ENCODE peak calls at places on chromosomes 13 and 19, in eight cellular contexts. One of them, this sample, is unnamed.

GRCh38 chr19:58372311-58373133 is 8.3 kb downstream of the ZNF837 start:
- DNase-seq in breast epithelium: no peak
- DNase-seq in HCT116: no peak
- DNase-seq in GM23338: peak; percentile 64
- DNase-seq in suprapubic skin: no peak
- DNase-seq in Panc1: no peak
- DNase-seq in prostate gland: no peak
- DNase-seq in spleen: peak; percentile 52
- DNase-seq in this sample: peak; percentile 72

GRCh38 chr19:7862413-7862951 is 11.7 kb downstream of the PRR36 start:
- DNase-seq in GM23338: peak; percentile 97
- DNase-seq in prostate gland: peak; percentile 70
- DNase-seq in breast epithelium: peak; percentile 65
- DNase-seq in Panc1: no peak
- DNase-seq in HCT116: peak; percentile 54
- DNase-seq in spleen: peak; percentile 87
- DNase-seq in suprapubic skin: no peak
- DNase-seq in this sample: peak; percentile 94

GRCh38 chr13:23621316-23621645 is 51.1 kb downstream of the TNFRSF19 start:
- DNase-seq in spleen: no peak
- DNase-seq in suprapubic skin: no peak
- DNase-seq in prostate gland: no peak
- DNase-seq in HCT116: no peak
- DNase-seq in GM23338: no peak
- DNase-seq in breast epithelium: no peak
- DNase-seq in Panc1: peak; percentile 52
- DNase-seq in this sample: no peak

GRCh38 chr19:294819-295686 is 3.9 kb upstream of the PLPP2 start:
- DNase-seq in spleen: no peak
- DNase-seq in suprapubic skin: no peak
- DNase-seq in breast epithelium: peak; percentile 62
- DNase-seq in prostate gland: no peak
- DNase-seq in Panc1: no peak
- DNase-seq in HCT116: no peak
- DNase-seq in GM23338: peak; percentile 81
- DNase-seq in this sample: no peak

GRCh38 chr13:112055417-112056206 is 11.3 kb upstream of the SOX1 start:
- DNase-seq in HCT116: no peak
- DNase-seq in breast epithelium: no peak
- DNase-seq in Panc1: no peak
- DNase-seq in spleen: peak; percentile 47
- DNase-seq in suprapubic skin: peak; percentile 59
- DNase-seq in GM23338: peak; percentile 56
- DNase-seq in prostate gland: no peak
- DNase-seq in this sample: no peak

GRCh38 chr19:44635581-44636438 is 7.9 kb upstream of the PVR start:
- DNase-seq in spleen: no peak
- DNase-seq in GM23338: no peak
- DNase-seq in prostate gland: no peak
- DNase-seq in suprapubic skin: no peak
- DNase-seq in Panc1: no peak
- DNase-seq in HCT116: no peak
- DNase-seq in breast epithelium: no peak
- DNase-seq in this sample: no peak

GRCh38 chr19:41670755-41671154 is 17.3 kb downstream of the CEACAM7 start:
- DNase-seq in Panc1: no peak
- DNase-seq in GM23338: no peak
- DNase-seq in prostate gland: no peak
- DNase-seq in suprapubic skin: no peak
- DNase-seq in spleen: no peak
- DNase-seq in HCT116: no peak
- DNase-seq in breast epithelium: no peak
- DNase-seq in this sample: no peak

GRCh38 chr13:23322353-23323336 is 110.9 kb downstream of the SACS start:
- DNase-seq in GM23338: no peak
- DNase-seq in Panc1: no peak
- DNase-seq in breast epithelium: no peak
- DNase-seq in prostate gland: no peak
- DNase-seq in HCT116: no peak
- DNase-seq in suprapubic skin: no peak
- DNase-seq in spleen: no peak
- DNase-seq in this sample: no peak

GRCh38 chr13:21670883-21671792 is at the start of gene FGF9:
- DNase-seq in breast epithelium: no peak
- DNase-seq in suprapubic skin: no peak
- DNase-seq in spleen: peak; percentile 95
- DNase-seq in GM23338: peak; percentile 92
- DNase-seq in Panc1: no peak
- DNase-seq in prostate gland: peak; percentile 62
- DNase-seq in HCT116: peak; percentile 75
- DNase-seq in this sample: peak; percentile 82

GRCh38 chr19:12913871-12914690 is 5.0 kb downstream of the SYCE2 start:
- DNase-seq in Panc1: no peak
- DNase-seq in HCT116: no peak
- DNase-seq in GM23338: no peak
- DNase-seq in breast epithelium: no peak
- DNase-seq in spleen: peak; percentile 84
- DNase-seq in suprapubic skin: no peak
- DNase-seq in prostate gland: no peak
- DNase-seq in this sample: peak; percentile 30

GRCh38 chr13:107807306-107808073 is 407.8 kb downstream of the LIG4 start:
- DNase-seq in Panc1: no peak
- DNase-seq in prostate gland: no peak
- DNase-seq in breast epithelium: no peak
- DNase-seq in suprapubic skin: no peak
- DNase-seq in HCT116: no peak
- DNase-seq in spleen: no peak
- DNase-seq in GM23338: no peak
- DNase-seq in this sample: no peak

GRCh38 chr13:95133498-95133897 is 167.8 kb downstream of the ABCC4 start:
- DNase-seq in prostate gland: no peak
- DNase-seq in suprapubic skin: no peak
- DNase-seq in spleen: no peak
- DNase-seq in HCT116: no peak
- DNase-seq in breast epithelium: no peak
- DNase-seq in Panc1: no peak
- DNase-seq in GM23338: no peak
- DNase-seq in this sample: no peak

GRCh38 chr19:40613669-40614594 is 12.8 kb downstream of the LTBP4 start:
- DNase-seq in prostate gland: peak; percentile 77
- DNase-seq in Panc1: no peak
- DNase-seq in breast epithelium: peak; percentile 76
- DNase-seq in GM23338: peak; percentile 94
- DNase-seq in HCT116: peak; percentile 89
- DNase-seq in suprapubic skin: peak; percentile 94
- DNase-seq in spleen: peak; percentile 94
- DNase-seq in this sample: peak; percentile 91

GRCh38 chr13:50800091-50800739 is 43.3 kb downstream of the DLEU7 start:
- DNase-seq in spleen: no peak
- DNase-seq in breast epithelium: no peak
- DNase-seq in GM23338: no peak
- DNase-seq in suprapubic skin: no peak
- DNase-seq in prostate gland: no peak
- DNase-seq in Panc1: no peak
- DNase-seq in HCT116: no peak
- DNase-seq in this sample: no peak

GRCh38 chr13:22938576-22938975 is 242.2 kb upstream of the SGCG start:
- DNase-seq in breast epithelium: no peak
- DNase-seq in GM23338: no peak
- DNase-seq in HCT116: no peak
- DNase-seq in spleen: no peak
- DNase-seq in prostate gland: no peak
- DNase-seq in Panc1: no peak
- DNase-seq in suprapubic skin: peak; percentile 65
- DNase-seq in this sample: no peak

GRCh38 chr13:64935441-64935840 is 2294.7 kb downstream of the PCDH9 start:
- DNase-seq in HCT116: no peak
- DNase-seq in Panc1: no peak
- DNase-seq in spleen: no peak
- DNase-seq in GM23338: no peak
- DNase-seq in suprapubic skin: no peak
- DNase-seq in breast epithelium: no peak
- DNase-seq in prostate gland: no peak
- DNase-seq in this sample: no peak

GRCh38 chr19:7460562-7460966 is 28.3 kb downstream of the PEX11G start:
- DNase-seq in breast epithelium: no peak
- DNase-seq in spleen: no peak
- DNase-seq in prostate gland: no peak
- DNase-seq in suprapubic skin: no peak
- DNase-seq in HCT116: no peak
- DNase-seq in Panc1: no peak
- DNase-seq in GM23338: no peak
- DNase-seq in this sample: no peak

GRCh38 chr13:33153421-33154381 is 131.9 kb downstream of the STARD13 start:
- DNase-seq in HCT116: no peak
- DNase-seq in suprapubic skin: no peak
- DNase-seq in prostate gland: no peak
- DNase-seq in breast epithelium: no peak
- DNase-seq in Panc1: no peak
- DNase-seq in GM23338: peak; percentile 25
- DNase-seq in spleen: no peak
- DNase-seq in this sample: no peak

GRCh38 chr13:30934381-30934780 is 1.9 kb downstream of the TEX26 start:
- DNase-seq in prostate gland: no peak
- DNase-seq in spleen: no peak
- DNase-seq in HCT116: no peak
- DNase-seq in suprapubic skin: no peak
- DNase-seq in breast epithelium: no peak
- DNase-seq in Panc1: no peak
- DNase-seq in GM23338: peak; percentile 63
- DNase-seq in this sample: no peak

GRCh38 chr19:35266904-35267817 is 1.6 kb upstream of the USF2 start:
- DNase-seq in suprapubic skin: no peak
- DNase-seq in HCT116: no peak
- DNase-seq in Panc1: no peak
- DNase-seq in breast epithelium: no peak
- DNase-seq in prostate gland: peak; percentile 33
- DNase-seq in GM23338: peak; percentile 63
- DNase-seq in spleen: peak; percentile 93
- DNase-seq in this sample: peak; percentile 90

GRCh38 chr19:48656840-48657474 is 11.0 kb upstream of the CA11 start:
- DNase-seq in GM23338: no peak
- DNase-seq in prostate gland: no peak
- DNase-seq in breast epithelium: no peak
- DNase-seq in spleen: no peak
- DNase-seq in HCT116: no peak
- DNase-seq in suprapubic skin: no peak
- DNase-seq in Panc1: no peak
- DNase-seq in this sample: no peak

GRCh38 chr19:4713384-4713951 is 10.2 kb downstream of the DPP9 start:
- DNase-seq in HCT116: peak; percentile 94
- DNase-seq in Panc1: peak; percentile 91
- DNase-seq in prostate gland: peak; percentile 96
- DNase-seq in breast epithelium: peak; percentile 93
- DNase-seq in spleen: no peak
- DNase-seq in suprapubic skin: peak; percentile 93
- DNase-seq in GM23338: no peak
- DNase-seq in this sample: peak; percentile 87
- TF ChIP-seq POLR2AphosphoS5 in HCT116: peak; percentile 88
- TF ChIP-seq POLR2AphosphoS5 in Panc1: peak; percentile 76
- TF ChIP-seq POLR2AphosphoS5 in prostate gland: peak; percentile 98
- TF ChIP-seq POLR2AphosphoS5 in breast epithelium: peak; percentile 68
- TF ChIP-seq POLR2AphosphoS5 in spleen: peak; percentile 49
- TF ChIP-seq POLR2AphosphoS5 in suprapubic skin: peak; percentile 84
- TF ChIP-seq POLR2AphosphoS5 in GM23338: no peak
- TF ChIP-seq POLR2AphosphoS5 in this sample: no peak

GRCh38 chr13:26838821-26839220 is 78.2 kb upstream of the GPR12 start:
- DNase-seq in Panc1: no peak
- DNase-seq in suprapubic skin: no peak
- DNase-seq in spleen: no peak
- DNase-seq in HCT116: no peak
- DNase-seq in prostate gland: no peak
- DNase-seq in GM23338: no peak
- DNase-seq in breast epithelium: no peak
- DNase-seq in this sample: no peak
- H3K4me1 ChIP-seq in Panc1: no peaks in the 10 kb centered on the region
- H3K4me1 ChIP-seq in suprapubic skin: no peaks in the 10 kb centered on the region
- H3K4me1 ChIP-seq in spleen: no peaks in the 10 kb centered on the region
- H3K4me1 ChIP-seq in HCT116: no peaks in the 10 kb centered on the region
- H3K4me1 ChIP-seq in prostate gland: no peaks in the 10 kb centered on the region
- H3K4me1 ChIP-seq in GM23338: peaks cover 5% of the 10 kb centered on the region
- H3K4me1 ChIP-seq in breast epithelium: no peaks in the 10 kb centered on the region
- H3K4me1 ChIP-seq in this sample: no peaks in the 10 kb centered on the region

GRCh38 chr13:28819046-28819747 is 942 bp upstream of the MTUS2 start:
- DNase-seq in HCT116: no peak
- DNase-seq in Panc1: no peak
- DNase-seq in prostate gland: no peak
- DNase-seq in spleen: no peak
- DNase-seq in breast epithelium: no peak
- DNase-seq in suprapubic skin: no peak
- DNase-seq in GM23338: peak; percentile 73
- DNase-seq in this sample: no peak

GRCh38 chr13:28819748-28820098 is 416 bp upstream of the MTUS2 start:
- DNase-seq in suprapubic skin: no peak
- DNase-seq in breast epithelium: no peak
- DNase-seq in HCT116: no peak
- DNase-seq in GM23338: peak; percentile 86
- DNase-seq in spleen: no peak
- DNase-seq in Panc1: no peak
- DNase-seq in prostate gland: no peak
- DNase-seq in this sample: peak; percentile 28

GRCh38 chr13:28820099-28821051 is at the start of gene MTUS2:
- DNase-seq in suprapubic skin: no peak
- DNase-seq in spleen: no peak
- DNase-seq in GM23338: peak; percentile 85
- DNase-seq in breast epithelium: no peak
- DNase-seq in Panc1: no peak
- DNase-seq in HCT116: no peak
- DNase-seq in prostate gland: no peak
- DNase-seq in this sample: peak; percentile 74

GRCh38 chr13:28822161-28822560 is 2.0 kb downstream of the MTUS2 start:
- DNase-seq in breast epithelium: no peak
- DNase-seq in Panc1: no peak
- DNase-seq in spleen: no peak
- DNase-seq in prostate gland: no peak
- DNase-seq in GM23338: no peak
- DNase-seq in HCT116: no peak
- DNase-seq in suprapubic skin: no peak
- DNase-seq in this sample: no peak

DNA sequence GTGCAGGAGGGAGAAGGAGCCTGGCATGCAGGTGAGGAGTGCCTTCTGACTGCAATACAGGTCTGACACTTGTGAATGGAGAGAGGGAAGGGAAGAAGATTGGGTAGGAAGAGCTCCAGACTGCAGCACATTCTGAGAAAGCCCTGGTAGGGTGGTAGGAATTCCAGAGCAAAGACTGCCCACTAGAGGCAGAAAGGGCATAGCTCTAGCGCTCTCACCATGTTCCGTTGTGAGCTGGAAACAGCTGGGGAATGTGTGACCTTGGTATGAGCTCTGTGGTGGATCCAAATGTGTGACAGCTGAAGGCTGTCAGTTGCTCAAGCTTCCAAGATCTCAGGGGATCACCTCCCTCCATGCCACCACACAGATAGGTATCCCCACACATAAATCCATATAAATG is 2.9 kb upstream of the MTUS2 start:
- DNase-seq in HCT116: no peak
- DNase-seq in prostate gland: no peak
- DNase-seq in suprapubic skin: no peak
- DNase-seq in breast epithelium: no peak
- DNase-seq in Panc1: no peak
- DNase-seq in GM23338: peak; percentile 56
- DNase-seq in spleen: no peak
- DNase-seq in this sample: no peak
- TF ChIP-seq CTCF in HCT116: peak; percentile 60
- TF ChIP-seq CTCF in prostate gland: no peak
- TF ChIP-seq CTCF in suprapubic skin: no peak
- TF ChIP-seq CTCF in breast epithelium: no peak
- TF ChIP-seq CTCF in Panc1: no peak
- TF ChIP-seq CTCF in GM23338: peak; percentile 64
- TF ChIP-seq CTCF in spleen: no peak
- TF ChIP-seq CTCF in this sample: no peak

GRCh38 chr19:57099199-57099661 is 20.6 kb upstream of the USP29 start:
- DNase-seq in spleen: peak; percentile 86
- DNase-seq in suprapubic skin: no peak
- DNase-seq in prostate gland: peak; percentile 22
- DNase-seq in HCT116: peak; percentile 1
- DNase-seq in GM23338: peak; percentile 74
- DNase-seq in Panc1: no peak
- DNase-seq in breast epithelium: peak; percentile 61
- DNase-seq in this sample: peak; percentile 93
- TF ChIP-seq POLR2AphosphoS5 in spleen: peak; percentile 27
- TF ChIP-seq POLR2AphosphoS5 in suprapubic skin: no peak
- TF ChIP-seq POLR2AphosphoS5 in prostate gland: no peak
- TF ChIP-seq POLR2AphosphoS5 in HCT116: no peak
- TF ChIP-seq POLR2AphosphoS5 in GM23338: no peak
- TF ChIP-seq POLR2AphosphoS5 in Panc1: no peak
- TF ChIP-seq POLR2AphosphoS5 in breast epithelium: no peak
- TF ChIP-seq POLR2AphosphoS5 in this sample: no peak

This sample was measured in upper lobe of left lung.